ENCODE peak calls at places on chromosome 12, in ten cellular contexts. G is KBM-7; H is foreskin fibroblast; P is GM10248; Q is pancreas; W is stimulated activated naive CD4-positive, alpha-beta T cell; J is endothelial cell; F is Daoy; E is EL; R is NCI-H226. C is an unnamed sample.

GRCh38 chr12:90958995-90959394 is 4.0 kb upstream of the CCER1 start:
- DNase-seq in G (no peak), H (no peak), P (no peak), Q (no peak), W (no peak), J (no peak), F (no peak), E (no peak), R (no peak), C (no peak)

GRCh38 chr12:116186482-116187157 is 90.9 kb downstream of the MED13L start:
- DNase-seq in G (no peak), H (no peak), P (no peak), Q (no peak), W (no peak), J (no peak), F (no peak), E (no peak), R (no peak), C (no peak)

GRCh38 chr12:80053048-80053790 is 46.1 kb upstream of the OTOGL start:
- DNase-seq in G (no peak), H (peak), P (no peak), Q (peak), W (no peak), J (no peak), F (peak), E (peak), R (peak), C (no peak)

GRCh38 chr12:132955094-132955932 is 793 bp downstream of the ZNF605 start:
- DNase-seq in G (peak), H (peak), P (peak), Q (peak), W (no peak), J (peak), F (peak), E (peak), R (no peak), C (peak)

GRCh38 chr12:85029456-85029855 is 6.6 kb downstream of the TSPAN19 start:
- DNase-seq in G (peak), H (no peak), P (peak), Q (no peak), W (no peak), J (no peak), F (no peak), E (peak), R (peak), C (no peak)

GRCh38 chr12:105467710-105468366 is 137.3 kb downstream of the C12orf75 start:
- DNase-seq in G (no peak), H (no peak), P (no peak), Q (no peak), W (no peak), J (no peak), F (no peak), E (no peak), R (peak), C (no peak)

GRCh38 chr12:93029091-93029490 is 100.0 kb upstream of the EEA1 start:
- DNase-seq in G (no peak), H (no peak), P (no peak), Q (no peak), W (no peak), J (no peak), F (no peak), E (no peak), R (no peak), C (no peak)

GRCh38 chr12:87439990-87440827 is 589.0 kb downstream of the C12orf50 start:
- DNase-seq in G (no peak), H (peak), P (no peak), Q (no peak), W (no peak), J (no peak), F (peak), E (peak), R (peak), C (peak)

GRCh38 chr12:24795699-24796385 is 153.1 kb downstream of the BCAT1 start:
- DNase-seq in G (peak), H (no peak), P (no peak), Q (no peak), W (no peak), J (no peak), F (peak), E (peak), R (no peak), C (no peak)

GRCh38 chr12:76236640-76237039 is 111.6 kb downstream of the BBS10 start:
- DNase-seq in G (no peak), H (no peak), P (no peak), Q (no peak), W (no peak), J (no peak), F (peak), E (peak), R (peak), C (peak)

GRCh38 chr12:29242921-29243431 is 93.9 kb downstream of the FAR2 start:
- DNase-seq in G (peak), H (no peak), P (no peak), Q (no peak), W (no peak), J (no peak), F (peak), E (no peak), R (no peak), C (no peak)

GRCh38 chr12:3034067-3034750 is 43.0 kb upstream of the TSPAN9 start:
- DNase-seq in G (peak), H (peak), P (peak), Q (peak), W (no peak), J (peak), F (peak), E (peak), R (peak), C (peak)

GRCh38 chr12:123151679-123152454 is 977 bp upstream of the PITPNM2 start:
- DNase-seq in G (peak), H (no peak), P (no peak), Q (no peak), W (no peak), J (no peak), F (no peak), E (no peak), R (no peak), C (peak)

GRCh38 chr12:106898001-106898966 is 57.4 kb upstream of the TMEM263 start:
- DNase-seq in G (no peak), H (no peak), P (no peak), Q (no peak), W (no peak), J (no peak), F (no peak), E (no peak), R (no peak), C (no peak)

GRCh38 chr12:57216014-57216891 is at the start of gene NXPH4:
- DNase-seq in G (no peak), H (no peak), P (peak), Q (peak), W (peak), J (no peak), F (peak), E (peak), R (peak), C (peak)

GRCh38 chr12:94710933-94711332 is 60.6 kb upstream of the TMCC3 start:
- DNase-seq in G (peak), H (no peak), P (peak), Q (no peak), W (no peak), J (peak), F (peak), E (peak), R (no peak), C (peak)

GRCh38 chr12:132071837-132072384 is 72.2 kb downstream of the DDX51 start:
- DNase-seq in G (no peak), H (no peak), P (no peak), Q (no peak), W (no peak), J (no peak), F (no peak), E (no peak), R (no peak), C (no peak)

GRCh38 chr12:109939504-109939903 is 39.4 kb downstream of the TCHP start:
- DNase-seq in G (no peak), H (no peak), P (no peak), Q (no peak), W (no peak), J (no peak), F (no peak), E (no peak), R (no peak), C (no peak)

GRCh38 chr12:104682790-104683279 is 226.1 kb downstream of the CHST11 start:
- DNase-seq in G (peak), H (no peak), P (peak), Q (no peak), W (peak), J (no peak), F (no peak), E (no peak), R (no peak), C (no peak)

GRCh38 chr12:104740668-104741067 is 217.4 kb downstream of the SLC41A2 start:
- DNase-seq in G (peak), H (no peak), P (peak), Q (no peak), W (no peak), J (no peak), F (no peak), E (no peak), R (no peak), C (no peak)

GRCh38 chr12:107447336-107447735 is 238.3 kb upstream of the PWP1 start:
- DNase-seq in G (no peak), H (no peak), P (no peak), Q (no peak), W (no peak), J (no peak), F (no peak), E (no peak), R (no peak), C (no peak)

GRCh38 chr12:27436029-27436428 is 10.5 kb upstream of the SMCO2 start:
- DNase-seq in G (peak), H (no peak), P (no peak), Q (no peak), W (no peak), J (no peak), F (no peak), E (no peak), R (no peak), C (no peak)

GRCh38 chr12:16473610-16474326 is 126.3 kb downstream of the MGST1 start:
- DNase-seq in G (no peak), H (peak), P (no peak), Q (no peak), W (no peak), J (no peak), F (no peak), E (no peak), R (no peak), C (no peak)

GRCh38 chr12:123237646-123238329 is 4.6 kb downstream of the MTRFR start:
- DNase-seq in G (peak), H (peak), P (peak), Q (peak), W (peak), J (peak), F (peak), E (peak), R (peak), C (peak)

GRCh38 chr12:753401-754237 is 1.2 kb downstream of the WNK1 start:
- DNase-seq in G (peak), H (no peak), P (peak), Q (peak), W (peak), J (peak), F (peak), E (peak), R (no peak), C (peak)